ENCODE peak calls at places on chromosomes 3 and 15, in seven cellular contexts. One of them, this sample, is unnamed.
A peak's percentile ranks its signal among the peaks of the same experiment; 100 is the strongest.

GRCh38 chr3:125300416-125300815 is 74.7 kb downstream of the ZNF148 start:
- DNase-seq in aorta: no peak
- DNase-seq in A673: no peak
- DNase-seq in heart left ventricle: no peak
- DNase-seq in hepatocyte: no peak
- DNase-seq in K562: no peak
- DNase-seq in A549: no peak
- DNase-seq in this sample: no peak

GRCh38 chr3:74601793-74602192 is 12.7 kb downstream of the CNTN3 start:
- DNase-seq in aorta: no peak
- DNase-seq in A673: no peak
- DNase-seq in heart left ventricle: no peak
- DNase-seq in hepatocyte: no peak
- DNase-seq in K562: no peak
- DNase-seq in A549: no peak
- DNase-seq in this sample: no peak

GRCh38 chr15:42734076-42734672 is 2.8 kb downstream of the CDAN1 start:
- DNase-seq in aorta: no peak
- DNase-seq in A673: no peak
- DNase-seq in heart left ventricle: no peak
- DNase-seq in hepatocyte: no peak
- DNase-seq in K562: no peak
- DNase-seq in A549: no peak
- DNase-seq in this sample: no peak

GRCh38 chr15:40323953-40324937 is 753 bp downstream of the INAFM2 start:
- DNase-seq in aorta: peak; percentile 69
- DNase-seq in A673: no peak
- DNase-seq in heart left ventricle: peak; percentile 66
- DNase-seq in hepatocyte: no peak
- DNase-seq in K562: peak; percentile 39
- DNase-seq in A549: no peak
- DNase-seq in this sample: no peak

GRCh38 chr3:188299068-188299467 is 145.1 kb downstream of the LPP start:
- DNase-seq in aorta: no peak
- DNase-seq in A673: no peak
- DNase-seq in heart left ventricle: no peak
- DNase-seq in hepatocyte: no peak
- DNase-seq in K562: no peak
- DNase-seq in A549: no peak
- DNase-seq in this sample: no peak

GRCh38 chr3:170054204-170054603 is 16.4 kb downstream of the GPR160 start:
- DNase-seq in aorta: no peak
- DNase-seq in A673: peak; percentile 29
- DNase-seq in heart left ventricle: no peak
- DNase-seq in hepatocyte: no peak
- DNase-seq in K562: peak; percentile 32
- DNase-seq in A549: peak; percentile 23
- DNase-seq in this sample: no peak

GRCh38 chr3:159757341-159758060 is 231.1 kb upstream of the IL12A start:
- DNase-seq in aorta: no peak
- DNase-seq in A673: no peak
- DNase-seq in heart left ventricle: no peak
- DNase-seq in hepatocyte: no peak
- DNase-seq in K562: no peak
- DNase-seq in A549: no peak
- DNase-seq in this sample: no peak

GRCh38 chr3:11548721-11549131 is 95.0 kb downstream of the VGLL4 start:
- DNase-seq in aorta: peak; percentile 42
- DNase-seq in A673: no peak
- DNase-seq in heart left ventricle: peak; percentile 30
- DNase-seq in hepatocyte: no peak
- DNase-seq in K562: no peak
- DNase-seq in A549: no peak
- DNase-seq in this sample: no peak

GRCh38 chr15:67805008-67805681 is 20.2 kb upstream of the SKOR1 start:
- DNase-seq in aorta: no peak
- DNase-seq in A673: no peak
- DNase-seq in heart left ventricle: no peak
- DNase-seq in hepatocyte: no peak
- DNase-seq in K562: no peak
- DNase-seq in A549: no peak
- DNase-seq in this sample: no peak

GRCh38 chr15:70126382-70126781 is 28.7 kb upstream of the TLE3 start:
- DNase-seq in aorta: no peak
- DNase-seq in A673: no peak
- DNase-seq in heart left ventricle: no peak
- DNase-seq in hepatocyte: no peak
- DNase-seq in K562: no peak
- DNase-seq in A549: no peak
- DNase-seq in this sample: no peak

GRCh38 chr3:45145223-45145622 is 955 bp downstream of the CDCP1 start:
- DNase-seq in aorta: no peak
- DNase-seq in A673: no peak
- DNase-seq in heart left ventricle: no peak
- DNase-seq in hepatocyte: no peak
- DNase-seq in K562: no peak
- DNase-seq in A549: no peak
- DNase-seq in this sample: no peak

GRCh38 chr3:156551261-156551660 is 3.7 kb downstream of the SSR3 start:
- DNase-seq in aorta: no peak
- DNase-seq in A673: no peak
- DNase-seq in heart left ventricle: no peak
- DNase-seq in hepatocyte: no peak
- DNase-seq in K562: no peak
- DNase-seq in A549: no peak
- DNase-seq in this sample: no peak
- H3K27ac ChIP-seq in aorta: no peak overlapping the region
- H3K27ac ChIP-seq in A673: peak overlapping the region; percentile 88
- H3K27ac ChIP-seq in heart left ventricle: peak overlapping the region; percentile 50
- H3K27ac ChIP-seq in hepatocyte: no peak overlapping the region
- H3K27ac ChIP-seq in K562: no peak overlapping the region
- H3K27ac ChIP-seq in A549: no peak overlapping the region
- H3K27ac ChIP-seq in this sample: no peak overlapping the region

GRCh38 chr3:71462586-71462985 is 120.9 kb downstream of the FOXP1 start:
- DNase-seq in aorta: no peak
- DNase-seq in A673: no peak
- DNase-seq in heart left ventricle: no peak
- DNase-seq in hepatocyte: no peak
- DNase-seq in K562: no peak
- DNase-seq in A549: no peak
- DNase-seq in this sample: no peak

GRCh38 chr3:71466483-71466882 is 117.0 kb downstream of the FOXP1 start:
- DNase-seq in aorta: no peak
- DNase-seq in A673: no peak
- DNase-seq in heart left ventricle: no peak
- DNase-seq in hepatocyte: no peak
- DNase-seq in K562: peak; percentile 67
- DNase-seq in A549: peak; percentile 28
- DNase-seq in this sample: no peak

GRCh38 chr3:71464613-71465012 is 118.9 kb downstream of the FOXP1 start:
- DNase-seq in aorta: no peak
- DNase-seq in A673: no peak
- DNase-seq in heart left ventricle: no peak
- DNase-seq in hepatocyte: no peak
- DNase-seq in K562: no peak
- DNase-seq in A549: no peak
- DNase-seq in this sample: no peak

GRCh38 chr3:71463622-71464021 is 119.9 kb downstream of the FOXP1 start:
- DNase-seq in aorta: no peak
- DNase-seq in A673: no peak
- DNase-seq in heart left ventricle: no peak
- DNase-seq in hepatocyte: no peak
- DNase-seq in K562: no peak
- DNase-seq in A549: no peak
- DNase-seq in this sample: no peak

GRCh38 chr3:71465371-71466007 is 118.0 kb downstream of the FOXP1 start:
- DNase-seq in aorta: no peak
- DNase-seq in A673: no peak
- DNase-seq in heart left ventricle: no peak
- DNase-seq in hepatocyte: no peak
- DNase-seq in K562: no peak
- DNase-seq in A549: no peak
- DNase-seq in this sample: no peak
- H3K4me3 ChIP-seq in aorta: no peak overlapping the region
- H3K4me3 ChIP-seq in A673: no peak overlapping the region
- H3K4me3 ChIP-seq in heart left ventricle: no peak overlapping the region
- H3K4me3 ChIP-seq in hepatocyte: no peak overlapping the region
- H3K4me3 ChIP-seq in K562: no peak overlapping the region
- H3K4me3 ChIP-seq in A549: no peak overlapping the region
- H3K4me3 ChIP-seq in this sample: no peak overlapping the region

GRCh38 chr15:100454148-100454547 is 74.6 kb downstream of the CERS3 start:
- DNase-seq in aorta: no peak
- DNase-seq in A673: no peak
- DNase-seq in heart left ventricle: no peak
- DNase-seq in hepatocyte: no peak
- DNase-seq in K562: no peak
- DNase-seq in A549: no peak
- DNase-seq in this sample: no peak
- H3K9me3 ChIP-seq in aorta: peaks cover 8% of the 10 kb centered on the region
- H3K9me3 ChIP-seq in A673: peaks cover 17% of the 10 kb centered on the region
- H3K9me3 ChIP-seq in heart left ventricle: peaks cover 72% of the 10 kb centered on the region
- H3K9me3 ChIP-seq in hepatocyte: peaks cover 7% of the 10 kb centered on the region
- H3K9me3 ChIP-seq in K562: no peaks in the 10 kb centered on the region
- H3K9me3 ChIP-seq in A549: peaks cover 1% of the 10 kb centered on the region
- H3K9me3 ChIP-seq in this sample: no peaks in the 10 kb centered on the region

DNA sequence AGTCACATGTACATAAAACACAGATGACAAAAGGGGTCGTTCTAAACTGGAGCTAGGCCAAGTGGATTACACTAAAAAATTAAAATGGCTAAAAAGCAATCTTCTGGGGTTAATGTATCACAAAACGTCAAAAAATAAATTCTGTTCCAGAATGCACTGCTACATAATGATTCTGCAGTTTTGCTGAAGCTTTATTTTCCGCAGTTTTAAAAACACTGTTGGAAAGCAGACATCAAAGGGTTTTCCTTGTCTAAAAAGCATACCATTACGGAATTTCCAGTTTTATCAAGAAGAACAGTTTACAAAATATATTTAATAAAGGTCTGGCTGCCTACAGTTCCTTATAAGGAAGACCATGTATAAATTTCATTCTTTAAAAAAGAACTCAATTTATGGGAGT is 1.4 kb downstream of the DMXL2 start:
- DNase-seq in aorta: no peak
- DNase-seq in A673: no peak
- DNase-seq in heart left ventricle: no peak
- DNase-seq in hepatocyte: no peak
- DNase-seq in K562: no peak
- DNase-seq in A549: no peak
- DNase-seq in this sample: no peak
- H3K27ac ChIP-seq in aorta: no peak overlapping the region
- H3K27ac ChIP-seq in A673: peak overlapping the region; percentile 76
- H3K27ac ChIP-seq in heart left ventricle: no peak overlapping the region
- H3K27ac ChIP-seq in hepatocyte: no peak overlapping the region
- H3K27ac ChIP-seq in K562: peak overlapping the region; percentile 63
- H3K27ac ChIP-seq in A549: peak overlapping the region; percentile 91
- H3K27ac ChIP-seq in this sample: peak overlapping the region; percentile 10

GRCh38 chr15:78010112-78010511 is 67.4 kb downstream of the TBC1D2B start:
- DNase-seq in aorta: no peak
- DNase-seq in A673: no peak
- DNase-seq in heart left ventricle: no peak
- DNase-seq in hepatocyte: no peak
- DNase-seq in K562: no peak
- DNase-seq in A549: no peak
- DNase-seq in this sample: no peak

GRCh38 chr15:78004919-78005634 is 72.4 kb downstream of the TBC1D2B start:
- DNase-seq in aorta: peak; percentile 84
- DNase-seq in A673: peak; percentile 32
- DNase-seq in heart left ventricle: peak; percentile 84
- DNase-seq in hepatocyte: peak; percentile 84
- DNase-seq in K562: no peak
- DNase-seq in A549: peak; percentile 51
- DNase-seq in this sample: peak; percentile 90

GRCh38 chr15:78006567-78007205 is 70.8 kb downstream of the TBC1D2B start:
- DNase-seq in aorta: no peak
- DNase-seq in A673: no peak
- DNase-seq in heart left ventricle: no peak
- DNase-seq in hepatocyte: no peak
- DNase-seq in K562: no peak
- DNase-seq in A549: no peak
- DNase-seq in this sample: peak; percentile 83

GRCh38 chr15:78007211-78007956 is 70.1 kb downstream of the TBC1D2B start:
- DNase-seq in aorta: no peak
- DNase-seq in A673: no peak
- DNase-seq in heart left ventricle: no peak
- DNase-seq in hepatocyte: no peak
- DNase-seq in K562: no peak
- DNase-seq in A549: no peak
- DNase-seq in this sample: peak; percentile 67

GRCh38 chr15:78007965-78008886 is 69.3 kb downstream of the TBC1D2B start:
- DNase-seq in aorta: peak; percentile 83
- DNase-seq in A673: no peak
- DNase-seq in heart left ventricle: peak; percentile 86
- DNase-seq in hepatocyte: no peak
- DNase-seq in K562: no peak
- DNase-seq in A549: no peak
- DNase-seq in this sample: peak; percentile 93
- H3K4me3 ChIP-seq in aorta: no peak overlapping the region
- H3K4me3 ChIP-seq in A673: no peak overlapping the region
- H3K4me3 ChIP-seq in heart left ventricle: no peak overlapping the region
- H3K4me3 ChIP-seq in hepatocyte: no peak overlapping the region
- H3K4me3 ChIP-seq in K562: no peak overlapping the region
- H3K4me3 ChIP-seq in A549: no peak overlapping the region
- H3K4me3 ChIP-seq in this sample: no peak overlapping the region

DNA sequence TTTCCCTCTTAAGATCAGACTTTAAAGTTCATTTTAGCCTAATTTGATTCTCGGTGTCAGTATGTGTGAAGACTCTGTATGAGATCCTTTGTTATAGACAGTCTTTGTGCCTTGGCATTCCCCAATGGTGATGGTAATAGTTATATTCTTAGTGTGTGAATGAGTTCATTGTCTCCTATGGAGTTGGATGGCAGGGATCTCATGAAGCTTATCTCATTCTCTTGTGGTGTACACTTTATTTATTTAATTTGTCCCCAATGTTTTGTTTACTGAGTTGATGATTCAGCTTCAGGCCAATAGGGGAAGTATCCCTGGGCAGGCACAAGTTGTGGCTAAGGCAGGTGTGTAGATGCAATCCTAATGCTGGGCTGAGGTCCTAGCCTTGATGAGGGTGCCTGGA is 222.0 kb upstream of the DPPA4 start:
- DNase-seq in aorta: no peak
- DNase-seq in A673: no peak
- DNase-seq in heart left ventricle: no peak
- DNase-seq in hepatocyte: no peak
- DNase-seq in K562: no peak
- DNase-seq in A549: no peak
- DNase-seq in this sample: no peak
- H3K9me3 ChIP-seq in aorta: no peaks in the 10 kb centered on the region
- H3K9me3 ChIP-seq in A673: no peaks in the 10 kb centered on the region
- H3K9me3 ChIP-seq in heart left ventricle: peaks cover 36% of the 10 kb centered on the region
- H3K9me3 ChIP-seq in hepatocyte: no peaks in the 10 kb centered on the region
- H3K9me3 ChIP-seq in K562: no peaks in the 10 kb centered on the region
- H3K9me3 ChIP-seq in A549: no peaks in the 10 kb centered on the region
- H3K9me3 ChIP-seq in this sample: no peaks in the 10 kb centered on the region

GRCh38 chr3:190382082-190382481 is 5.9 kb upstream of the CLDN16 start:
- DNase-seq in aorta: no peak
- DNase-seq in A673: no peak
- DNase-seq in heart left ventricle: no peak
- DNase-seq in hepatocyte: no peak
- DNase-seq in K562: no peak
- DNase-seq in A549: no peak
- DNase-seq in this sample: no peak
- H3K27ac ChIP-seq in aorta: no peak overlapping the region
- H3K27ac ChIP-seq in A673: peak overlapping the region; percentile 83
- H3K27ac ChIP-seq in heart left ventricle: no peak overlapping the region
- H3K27ac ChIP-seq in hepatocyte: no peak overlapping the region
- H3K27ac ChIP-seq in K562: no peak overlapping the region
- H3K27ac ChIP-seq in A549: peak overlapping the region; percentile 75
- H3K27ac ChIP-seq in this sample: no peak overlapping the region

GRCh38 chr3:108755686-108756085 is 1.5 kb downstream of the RETNLB start:
- DNase-seq in aorta: no peak
- DNase-seq in A673: no peak
- DNase-seq in heart left ventricle: no peak
- DNase-seq in hepatocyte: no peak
- DNase-seq in K562: no peak
- DNase-seq in A549: no peak
- DNase-seq in this sample: no peak
- H3K4me3 ChIP-seq in aorta: no peak overlapping the region
- H3K4me3 ChIP-seq in A673: no peak overlapping the region
- H3K4me3 ChIP-seq in heart left ventricle: no peak overlapping the region
- H3K4me3 ChIP-seq in hepatocyte: no peak overlapping the region
- H3K4me3 ChIP-seq in K562: no peak overlapping the region
- H3K4me3 ChIP-seq in A549: no peak overlapping the region
- H3K4me3 ChIP-seq in this sample: no peak overlapping the region